ENCODE peak calls at places on chromosome 5, in ten cellular contexts. X, K, Q, R, Z, H, G, O, D and A are unnamed samples.
A peak's percentile ranks its signal among the peaks of the same experiment; 100 is the strongest.

GRCh38 chr5:160030631-160031377 is 21.9 kb downstream of the TTC1 start:
- DNase-seq in G (no peak), Z (no peak), X (no peak), Q (no peak), O (no peak), D (no peak), R (no peak), K (no peak), H (no peak), A (no peak)

GRCh38 chr5:116271432-116271831 is 186.6 kb downstream of the COMMD10 start:
- DNase-seq in O (peak; percentile 72), Q (no peak), D (no peak), G (no peak), K (no peak), R (no peak), H (no peak), Z (no peak), X (no peak), A (no peak)

GRCh38 chr5:34587355-34588241 is 68.5 kb upstream of the RAI14 start:
- DNase-seq in H (peak; percentile 15), O (no peak), D (no peak), Z (no peak), R (peak; percentile 29), K (no peak), Q (no peak), G (no peak), X (no peak), A (peak; percentile 53)

GRCh38 chr5:1792842-1793266 is 6.8 kb downstream of the MRPL36 start:
- DNase-seq in R (no peak), K (no peak), Z (no peak), X (peak; percentile 95), O (no peak), H (peak; percentile 99), Q (no peak), D (peak; percentile 81), G (peak; percentile 64), A (peak; percentile 95)

GRCh38 chr5:75007537-75007847 is 44.9 kb downstream of the GCNT4 start:
- DNase-seq in R (no peak), D (no peak), H (no peak), K (no peak), Q (no peak), O (peak; percentile 12), X (no peak), G (no peak), Z (no peak), A (no peak)

GRCh38 chr5:7540806-7541205 is 144.9 kb downstream of the ADCY2 start:
- DNase-seq in X (no peak), H (no peak), Q (no peak), G (no peak), D (no peak), O (no peak), R (no peak), Z (no peak), K (no peak), A (no peak)

GRCh38 chr5:73312146-73312871 is 136.3 kb downstream of the FOXD1 start:
- DNase-seq in H (no peak), G (no peak), X (peak; percentile 51), Z (no peak), K (no peak), Q (no peak), R (no peak), O (peak; percentile 39), D (peak; percentile 28), A (peak; percentile 63)

GRCh38 chr5:74415695-74416102 is 224.8 kb downstream of the ENC1 start:
- DNase-seq in G (no peak), Q (no peak), Z (no peak), X (peak; percentile 67), H (no peak), D (no peak), K (no peak), O (no peak), R (no peak), A (peak; percentile 41)

GRCh38 chr5:149961186-149961685 is 678 bp downstream of the SLC26A2 start:
- DNase-seq in R (no peak), G (no peak), D (no peak), Z (no peak), H (no peak), K (no peak), Q (no peak), X (no peak), O (no peak), A (no peak)

GRCh38 chr5:78483809-78484521 is 123.5 kb downstream of the SCAMP1 start:
- DNase-seq in D (peak; percentile 91), O (no peak), Q (no peak), Z (no peak), K (no peak), G (no peak), X (peak; percentile 99), H (peak; percentile 69), R (no peak), A (peak; percentile 96)